ENCODE peak calls at places on chromosomes 12 and 14, in nine cellular contexts. A is brain microvascular endothelial cell, O is BE2C, I is pancreas, B is A673, U is vagina, W is HCT116, E is choroid plexus epithelial cell, M is SK-N-SH. X is an unnamed sample.

GRCh38 chr14:50335989-50336391 is 23.9 kb downstream of the DMAC2L start:
- DNase-seq in A (peak; percentile 52), O (peak; percentile 82), I (no peak), B (no peak), U (no peak), W (no peak), E (peak; percentile 69), M (peak; percentile 80), X (peak; percentile 37)

GRCh38 chr12:48677782-48678181 is 4.3 kb downstream of the KANSL2 start:
- DNase-seq in A (no peak), O (no peak), I (no peak), B (no peak), U (no peak), W (no peak), E (peak; percentile 38), M (no peak), X (no peak)

GRCh38 chr12:52004042-52004648 is 2.6 kb upstream of the TAMALIN start:
- DNase-seq in A (peak; percentile 39), O (peak; percentile 76), I (peak; percentile 68), B (peak; percentile 77), U (no peak), W (no peak), E (peak; percentile 66), M (peak; percentile 67), X (peak; percentile 52)

GRCh38 chr14:85214471-85214870 is 315.5 kb upstream of the FLRT2 start:
- DNase-seq in A (peak; percentile 73), O (no peak), I (no peak), B (no peak), U (no peak), W (no peak), E (peak; percentile 79), M (no peak), X (no peak)

GRCh38 chr14:70416717-70417349 is at the start of gene SYNJ2BP:
- DNase-seq in A (peak; percentile 66), O (peak; percentile 65), I (peak; percentile 85), B (peak; percentile 75), U (no peak), W (peak; percentile 69), E (peak; percentile 69), M (peak; percentile 80), X (peak; percentile 43)

GRCh38 chr12:102978316-102978715 is 20.8 kb downstream of the ASCL1 start:
- DNase-seq in A (no peak), O (no peak), I (no peak), B (no peak), U (no peak), W (no peak), E (no peak), M (no peak), X (no peak)

GRCh38 chr14:21924479-21924878 is 250.9 kb upstream of the OR4E1 start:
- DNase-seq in A (no peak), O (no peak), I (no peak), B (no peak), U (no peak), W (no peak), E (no peak), M (no peak), X (no peak)

GRCh38 chr12:42666671-42667243 is 77.2 kb upstream of the PRICKLE1 start:
- DNase-seq in A (no peak), O (no peak), I (no peak), B (no peak), U (no peak), W (no peak), E (peak; percentile 13), M (no peak), X (no peak)

GRCh38 chr14:88870777-88871176 is 46.3 kb downstream of the TTC8 start:
- DNase-seq in A (no peak), O (no peak), I (no peak), B (peak; percentile 2), U (no peak), W (no peak), E (no peak), M (no peak), X (no peak)

GRCh38 chr14:70237710-70238109 is 49.0 kb upstream of the SLC8A3 start:
- DNase-seq in A (no peak), O (no peak), I (no peak), B (no peak), U (no peak), W (no peak), E (no peak), M (no peak), X (no peak)

GRCh38 chr12:118436002-118436724 is 59.8 kb downstream of the SUDS3 start:
- DNase-seq in A (peak; percentile 2), O (peak; percentile 15), I (no peak), B (peak; percentile 47), U (no peak), W (peak; percentile 12), E (no peak), M (peak; percentile 27), X (peak; percentile 7)

GRCh38 chr12:109358154-109358869 is 10.6 kb downstream of the MYO1H start:
- DNase-seq in A (no peak), O (no peak), I (no peak), B (no peak), U (no peak), W (no peak), E (peak; percentile 2), M (peak; percentile 25), X (no peak)

GRCh38 chr14:105059917-105060565 is 5.2 kb downstream of the GPR132 start:
- DNase-seq in A (no peak), O (no peak), I (no peak), B (no peak), U (peak; percentile 87), W (no peak), E (no peak), M (no peak), X (no peak)

GRCh38 chr14:73325630-73326299 is 88.5 kb downstream of the PAPLN start:
- DNase-seq in A (no peak), O (no peak), I (no peak), B (no peak), U (no peak), W (no peak), E (no peak), M (no peak), X (no peak)

GRCh38 chr14:103808403-103809001 is 38.9 kb downstream of the PPP1R13B start:
- DNase-seq in A (peak; percentile 38), O (peak; percentile 90), I (peak; percentile 80), B (peak; percentile 85), U (no peak), W (peak; percentile 58), E (peak; percentile 82), M (peak; percentile 80), X (peak; percentile 78)

GRCh38 chr12:92605621-92606170 is 97.1 kb upstream of the PLEKHG7 start:
- DNase-seq in A (no peak), O (no peak), I (no peak), B (no peak), U (no peak), W (no peak), E (no peak), M (no peak), X (no peak)

GRCh38 chr12:92604786-92605185 is 98.0 kb upstream of the PLEKHG7 start:
- DNase-seq in A (no peak), O (no peak), I (no peak), B (no peak), U (no peak), W (no peak), E (no peak), M (no peak), X (no peak)

GRCh38 chr12:92612611-92613010 is 90.2 kb upstream of the PLEKHG7 start:
- DNase-seq in A (no peak), O (no peak), I (no peak), B (no peak), U (no peak), W (no peak), E (no peak), M (no peak), X (no peak)

GRCh38 chr12:92606956-92607355 is 95.8 kb upstream of the PLEKHG7 start:
- DNase-seq in A (no peak), O (no peak), I (no peak), B (no peak), U (no peak), W (no peak), E (no peak), M (no peak), X (no peak)

GRCh38 chr12:92608418-92609091 is 94.2 kb upstream of the PLEKHG7 start:
- DNase-seq in A (peak; percentile 63), O (no peak), I (no peak), B (peak; percentile 58), U (no peak), W (peak; percentile 33), E (peak; percentile 76), M (peak; percentile 21), X (no peak)
- TF ChIP-seq CTCF in A (peak; percentile 67), O (peak; percentile 81), I (no peak), B (peak; percentile 60), U (no peak), W (peak; percentile 51), E (peak; percentile 69), M (peak; percentile 65), X (peak; percentile 30)

DNA sequence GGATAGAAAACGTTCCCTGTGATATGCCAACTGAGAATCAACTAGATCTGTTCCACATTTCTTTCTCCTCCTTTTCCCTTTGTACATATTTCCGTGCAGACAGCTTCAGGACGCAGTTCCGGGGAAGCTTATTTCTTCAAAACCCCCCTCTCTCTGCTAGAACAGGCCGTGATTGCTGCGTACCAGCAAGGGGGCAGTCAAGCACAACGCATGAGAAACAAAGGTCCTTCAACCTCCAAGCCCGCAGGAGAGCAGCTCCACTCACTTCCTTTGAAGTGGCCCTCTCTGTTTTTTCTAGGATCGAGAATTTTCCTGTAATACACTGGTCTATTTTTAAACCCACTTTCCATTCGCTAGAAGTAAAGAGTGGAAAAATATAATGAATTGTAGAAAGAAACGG is 80.8 kb downstream of the ZNF664 start:
- DNase-seq in A (peak; percentile 58), O (peak; percentile 67), I (no peak), B (peak; percentile 48), U (no peak), W (peak; percentile 12), E (peak; percentile 90), M (peak; percentile 44), X (peak; percentile 50)
- TF ChIP-seq CTCF in A (peak; percentile 87), O (peak; percentile 88), I (no peak), B (peak; percentile 66), U (peak; percentile 41), W (peak; percentile 60), E (peak; percentile 93), M (peak; percentile 27), X (peak; percentile 22)

DNA sequence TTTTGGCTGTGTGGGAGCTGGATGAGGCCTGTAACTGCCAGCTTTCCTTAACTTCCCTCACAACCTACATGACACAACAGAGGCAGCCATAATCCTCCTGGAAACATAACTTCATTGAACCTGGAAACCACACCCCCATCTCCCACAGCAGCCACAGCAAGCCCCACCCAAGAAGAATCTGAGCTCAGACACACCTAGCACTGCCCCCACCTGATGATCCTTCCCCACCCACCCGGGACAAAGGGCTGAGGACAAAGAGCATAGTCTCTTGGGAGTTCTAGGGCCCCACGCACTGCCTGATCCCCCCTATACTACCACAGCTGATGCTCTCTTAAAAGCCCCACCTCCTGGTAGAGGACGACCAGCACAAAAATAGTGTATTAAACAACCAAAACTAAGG is 29.6 kb upstream of the TSPAN8 start:
- DNase-seq in A (no peak), O (no peak), I (no peak), B (no peak), U (no peak), W (no peak), E (no peak), M (no peak), X (no peak)
- TF ChIP-seq CTCF in A (no peak), O (no peak), I (no peak), B (no peak), U (no peak), W (no peak), E (no peak), M (no peak), X (no peak)

DNA sequence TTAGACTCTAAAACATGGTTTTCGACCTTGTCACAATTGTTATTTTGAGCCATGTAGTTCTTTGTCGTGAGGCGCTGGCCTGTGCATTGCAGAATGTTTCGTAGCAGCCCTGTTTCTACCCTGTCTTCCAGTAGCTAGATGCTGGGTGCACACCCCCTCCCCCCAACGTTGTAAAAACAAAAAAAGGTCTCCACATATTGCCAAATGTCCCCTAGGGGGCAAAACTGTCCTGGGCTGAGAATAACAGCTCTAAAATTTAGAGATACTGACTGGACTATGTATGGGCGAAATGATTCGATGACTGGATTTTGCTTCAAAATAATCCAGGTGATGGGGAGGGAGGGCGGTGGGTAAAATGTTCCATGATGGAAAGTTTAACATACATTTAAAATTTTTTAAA is 126.1 kb upstream of the FUT8 start:
- DNase-seq in A (no peak), O (no peak), I (no peak), B (peak; percentile 13), U (no peak), W (peak; percentile 19), E (no peak), M (peak; percentile 57), X (no peak)
- TF ChIP-seq CTCF in A (peak; percentile 37), O (peak; percentile 31), I (no peak), B (no peak), U (no peak), W (peak; percentile 60), E (peak; percentile 40), M (peak; percentile 39), X (no peak)